ENCODE peak calls at places on chromosomes 3 and 15, in six cellular contexts. One of them, this sample, is unnamed.

GRCh38 chr3:147424325-147424910 is 15.3 kb downstream of the ZIC1 start:
- DNase-seq in hepatocyte: no peak
- DNase-seq in neural progenitor cell: peak
- DNase-seq in right cardiac atrium: no peak
- DNase-seq in OCI-LY7: no peak
- DNase-seq in colonic mucosa: no peak
- DNase-seq in this sample: no peak

GRCh38 chr3:113153499-113154107 is 57.8 kb upstream of the BOC start:
- DNase-seq in colonic mucosa: no peak
- DNase-seq in right cardiac atrium: no peak
- DNase-seq in neural progenitor cell: no peak
- DNase-seq in OCI-LY7: no peak
- DNase-seq in hepatocyte: no peak
- DNase-seq in this sample: no peak

GRCh38 chr15:84752700-84753099 is 4.3 kb downstream of the ZNF592 start:
- DNase-seq in hepatocyte: no peak
- DNase-seq in neural progenitor cell: no peak
- DNase-seq in OCI-LY7: no peak
- DNase-seq in colonic mucosa: no peak
- DNase-seq in right cardiac atrium: no peak
- DNase-seq in this sample: no peak

GRCh38 chr3:63048927-63049326 is 173.7 kb upstream of the CADPS start:
- DNase-seq in neural progenitor cell: no peak
- DNase-seq in colonic mucosa: no peak
- DNase-seq in right cardiac atrium: no peak
- DNase-seq in OCI-LY7: no peak
- DNase-seq in hepatocyte: no peak
- DNase-seq in this sample: no peak

GRCh38 chr15:68676011-68676605 is 97.3 kb downstream of the CORO2B start:
- DNase-seq in right cardiac atrium: no peak
- DNase-seq in colonic mucosa: no peak
- DNase-seq in OCI-LY7: no peak
- DNase-seq in hepatocyte: no peak
- DNase-seq in neural progenitor cell: no peak
- DNase-seq in this sample: no peak

GRCh38 chr3:124168271-124168670 is 176.3 kb upstream of the ROPN1 start:
- DNase-seq in right cardiac atrium: peak
- DNase-seq in neural progenitor cell: no peak
- DNase-seq in colonic mucosa: no peak
- DNase-seq in hepatocyte: no peak
- DNase-seq in OCI-LY7: no peak
- DNase-seq in this sample: no peak

GRCh38 chr3:179236676-179237301 is 14.1 kb downstream of the KCNMB3 start:
- DNase-seq in hepatocyte: no peak
- DNase-seq in OCI-LY7: no peak
- DNase-seq in neural progenitor cell: no peak
- DNase-seq in colonic mucosa: no peak
- DNase-seq in right cardiac atrium: no peak
- DNase-seq in this sample: no peak

GRCh38 chr3:194995922-194996321 is 275.0 kb downstream of the XXYLT1 start:
- DNase-seq in right cardiac atrium: no peak
- DNase-seq in neural progenitor cell: no peak
- DNase-seq in colonic mucosa: no peak
- DNase-seq in OCI-LY7: no peak
- DNase-seq in hepatocyte: no peak
- DNase-seq in this sample: no peak

GRCh38 chr3:16410659-16411058 is 102.8 kb downstream of the RFTN1 start:
- DNase-seq in colonic mucosa: no peak
- DNase-seq in OCI-LY7: no peak
- DNase-seq in neural progenitor cell: no peak
- DNase-seq in hepatocyte: no peak
- DNase-seq in right cardiac atrium: no peak
- DNase-seq in this sample: no peak
- H3K27ac ChIP-seq in colonic mucosa: no peak
- H3K27ac ChIP-seq in OCI-LY7: peak
- H3K27ac ChIP-seq in neural progenitor cell: no peak
- H3K27ac ChIP-seq in hepatocyte: no peak
- H3K27ac ChIP-seq in right cardiac atrium: no peak
- H3K27ac ChIP-seq in this sample: no peak

GRCh38 chr3:11607816-11608215 is 35.9 kb downstream of the VGLL4 start:
- DNase-seq in colonic mucosa: no peak
- DNase-seq in neural progenitor cell: no peak
- DNase-seq in hepatocyte: no peak
- DNase-seq in OCI-LY7: no peak
- DNase-seq in right cardiac atrium: no peak
- DNase-seq in this sample: no peak

GRCh38 chr3:11604139-11604895 is 39.4 kb downstream of the VGLL4 start:
- DNase-seq in colonic mucosa: no peak
- DNase-seq in right cardiac atrium: peak
- DNase-seq in hepatocyte: peak
- DNase-seq in neural progenitor cell: no peak
- DNase-seq in OCI-LY7: peak
- DNase-seq in this sample: no peak

GRCh38 chr3:11605398-11605797 is 38.3 kb downstream of the VGLL4 start:
- DNase-seq in colonic mucosa: no peak
- DNase-seq in hepatocyte: no peak
- DNase-seq in neural progenitor cell: no peak
- DNase-seq in right cardiac atrium: no peak
- DNase-seq in OCI-LY7: no peak
- DNase-seq in this sample: no peak

GRCh38 chr3:11606865-11607440 is 36.8 kb downstream of the VGLL4 start:
- DNase-seq in colonic mucosa: no peak
- DNase-seq in right cardiac atrium: no peak
- DNase-seq in neural progenitor cell: no peak
- DNase-seq in hepatocyte: no peak
- DNase-seq in OCI-LY7: no peak
- DNase-seq in this sample: no peak

GRCh38 chr3:11606090-11606784 is 37.5 kb downstream of the VGLL4 start:
- DNase-seq in OCI-LY7: peak
- DNase-seq in hepatocyte: no peak
- DNase-seq in neural progenitor cell: no peak
- DNase-seq in right cardiac atrium: no peak
- DNase-seq in colonic mucosa: no peak
- DNase-seq in this sample: no peak
- H3K27ac ChIP-seq in OCI-LY7: peak
- H3K27ac ChIP-seq in hepatocyte: no peak
- H3K27ac ChIP-seq in neural progenitor cell: no peak
- H3K27ac ChIP-seq in right cardiac atrium: no peak
- H3K27ac ChIP-seq in colonic mucosa: no peak
- H3K27ac ChIP-seq in this sample: peak

GRCh38 chr3:172268896-172269295 is 179.4 kb downstream of the GHSR start:
- DNase-seq in neural progenitor cell: no peak
- DNase-seq in colonic mucosa: no peak
- DNase-seq in hepatocyte: no peak
- DNase-seq in OCI-LY7: no peak
- DNase-seq in right cardiac atrium: no peak
- DNase-seq in this sample: no peak

GRCh38 chr3:172268425-172268824 is 179.8 kb downstream of the GHSR start:
- DNase-seq in neural progenitor cell: no peak
- DNase-seq in colonic mucosa: no peak
- DNase-seq in OCI-LY7: no peak
- DNase-seq in right cardiac atrium: no peak
- DNase-seq in hepatocyte: no peak
- DNase-seq in this sample: no peak

GRCh38 chr3:172263781-172264486 is 184.3 kb downstream of the GHSR start:
- DNase-seq in OCI-LY7: no peak
- DNase-seq in right cardiac atrium: no peak
- DNase-seq in hepatocyte: no peak
- DNase-seq in neural progenitor cell: no peak
- DNase-seq in colonic mucosa: no peak
- DNase-seq in this sample: no peak

GRCh38 chr3:172270767-172271166 is 177.5 kb downstream of the GHSR start:
- DNase-seq in OCI-LY7: peak
- DNase-seq in right cardiac atrium: no peak
- DNase-seq in colonic mucosa: no peak
- DNase-seq in neural progenitor cell: no peak
- DNase-seq in hepatocyte: no peak
- DNase-seq in this sample: no peak

GRCh38 chr3:172266103-172266502 is 182.2 kb downstream of the GHSR start:
- DNase-seq in OCI-LY7: no peak
- DNase-seq in right cardiac atrium: no peak
- DNase-seq in hepatocyte: no peak
- DNase-seq in neural progenitor cell: no peak
- DNase-seq in colonic mucosa: no peak
- DNase-seq in this sample: no peak
- H3K27ac ChIP-seq in OCI-LY7: no peak
- H3K27ac ChIP-seq in right cardiac atrium: no peak
- H3K27ac ChIP-seq in hepatocyte: no peak
- H3K27ac ChIP-seq in neural progenitor cell: no peak
- H3K27ac ChIP-seq in colonic mucosa: no peak
- H3K27ac ChIP-seq in this sample: no peak

DNA sequence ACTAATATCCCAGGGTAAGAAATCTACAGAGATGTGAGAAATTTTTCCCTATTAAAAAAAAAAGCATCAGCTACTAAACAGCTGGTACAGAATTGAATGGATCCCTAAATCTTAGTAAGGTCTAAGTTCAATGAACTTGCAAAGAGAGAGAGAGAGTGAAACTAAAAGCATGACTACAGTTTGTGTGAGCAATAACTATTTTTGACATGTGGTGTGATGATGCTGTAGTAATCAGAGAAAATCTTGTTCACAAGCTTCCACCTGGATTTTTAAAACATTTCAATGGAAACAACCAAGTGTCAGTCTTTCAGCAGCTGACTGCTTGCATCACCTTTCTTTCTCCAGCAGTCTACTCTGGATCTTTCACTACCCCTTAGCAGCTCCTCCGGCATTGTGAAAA is 45.2 kb upstream of the ABI3BP start:
- DNase-seq in right cardiac atrium: no peak
- DNase-seq in colonic mucosa: no peak
- DNase-seq in neural progenitor cell: no peak
- DNase-seq in OCI-LY7: no peak
- DNase-seq in hepatocyte: no peak
- DNase-seq in this sample: peak
- H3K27ac ChIP-seq in right cardiac atrium: no peak
- H3K27ac ChIP-seq in colonic mucosa: no peak
- H3K27ac ChIP-seq in neural progenitor cell: no peak
- H3K27ac ChIP-seq in OCI-LY7: no peak
- H3K27ac ChIP-seq in hepatocyte: no peak
- H3K27ac ChIP-seq in this sample: peak

DNA sequence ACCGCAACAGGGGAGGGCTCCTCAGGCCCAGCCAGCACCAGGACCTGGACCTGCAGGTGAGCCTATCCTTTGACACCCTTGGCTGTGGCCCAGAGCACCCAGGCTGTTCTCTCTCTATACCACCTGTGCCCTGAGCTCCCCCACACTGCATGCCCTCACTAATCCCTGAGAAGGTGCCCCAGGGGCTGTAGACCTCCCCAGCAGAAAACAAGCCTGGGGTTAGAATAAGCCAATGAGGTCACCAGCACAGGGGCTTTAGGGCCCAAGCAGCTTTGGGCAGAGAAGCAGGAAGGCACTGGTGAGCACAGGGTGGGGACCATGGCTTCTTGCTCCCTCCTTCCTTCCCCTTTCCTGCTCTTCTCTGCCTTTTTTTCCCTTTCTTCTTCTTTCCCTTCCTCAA is 10.3 kb upstream of the APEH start:
- DNase-seq in colonic mucosa: no peak
- DNase-seq in neural progenitor cell: no peak
- DNase-seq in hepatocyte: no peak
- DNase-seq in right cardiac atrium: no peak
- DNase-seq in OCI-LY7: no peak
- DNase-seq in this sample: no peak
- H3K27ac ChIP-seq in colonic mucosa: no peak
- H3K27ac ChIP-seq in neural progenitor cell: no peak
- H3K27ac ChIP-seq in hepatocyte: no peak
- H3K27ac ChIP-seq in right cardiac atrium: no peak
- H3K27ac ChIP-seq in OCI-LY7: no peak
- H3K27ac ChIP-seq in this sample: no peak

GRCh38 chr3:139572847-139573672 is 33.5 kb upstream of the RBP1 start:
- DNase-seq in colonic mucosa: no peak
- DNase-seq in hepatocyte: no peak
- DNase-seq in OCI-LY7: no peak
- DNase-seq in right cardiac atrium: no peak
- DNase-seq in neural progenitor cell: no peak
- DNase-seq in this sample: no peak
- H3K27ac ChIP-seq in colonic mucosa: no peak
- H3K27ac ChIP-seq in hepatocyte: no peak
- H3K27ac ChIP-seq in OCI-LY7: no peak
- H3K27ac ChIP-seq in right cardiac atrium: no peak
- H3K27ac ChIP-seq in neural progenitor cell: no peak
- H3K27ac ChIP-seq in this sample: no peak

DNA sequence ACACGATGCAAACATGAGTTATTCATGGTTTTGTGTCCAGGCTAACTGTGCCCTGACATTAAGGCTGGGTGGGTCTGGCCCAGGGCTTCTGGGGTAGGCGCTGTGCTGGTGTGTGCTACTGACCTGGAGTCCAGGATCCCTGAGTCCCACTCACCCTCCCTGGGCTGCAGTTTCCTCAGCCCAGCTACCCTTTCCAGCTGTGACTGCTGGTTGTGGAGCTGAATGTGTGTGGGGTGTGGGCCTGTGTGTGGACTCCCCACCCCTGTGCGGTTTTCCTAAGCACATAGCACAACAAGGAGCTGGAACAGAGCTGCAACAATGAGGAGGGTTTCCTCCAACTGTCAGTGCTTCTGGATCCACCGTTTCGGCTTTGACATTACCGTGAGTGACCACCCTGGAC is 38.0 kb downstream of the SMAD3 start:
- DNase-seq in right cardiac atrium: no peak
- DNase-seq in colonic mucosa: no peak
- DNase-seq in hepatocyte: no peak
- DNase-seq in neural progenitor cell: no peak
- DNase-seq in OCI-LY7: no peak
- DNase-seq in this sample: no peak
- H3K27ac ChIP-seq in right cardiac atrium: no peak
- H3K27ac ChIP-seq in colonic mucosa: no peak
- H3K27ac ChIP-seq in hepatocyte: no peak
- H3K27ac ChIP-seq in neural progenitor cell: no peak
- H3K27ac ChIP-seq in OCI-LY7: no peak
- H3K27ac ChIP-seq in this sample: no peak

GRCh38 chr15:27232876-27233275 is 261.9 kb downstream of the GABRG3 start:
- DNase-seq in neural progenitor cell: no peak
- DNase-seq in hepatocyte: no peak
- DNase-seq in OCI-LY7: no peak
- DNase-seq in right cardiac atrium: no peak
- DNase-seq in colonic mucosa: no peak
- DNase-seq in this sample: no peak
- H3K27ac ChIP-seq in neural progenitor cell: no peak
- H3K27ac ChIP-seq in hepatocyte: no peak
- H3K27ac ChIP-seq in OCI-LY7: no peak
- H3K27ac ChIP-seq in right cardiac atrium: no peak
- H3K27ac ChIP-seq in colonic mucosa: no peak
- H3K27ac ChIP-seq in this sample: no peak